ENCODE peak calls at places on chromosomes 5 and 9, in eight cellular contexts. O is body of pancreas, R is left ventricle myocardium inferior, J is uterus, T is IMR-90, H is tibial nerve, P is lower lobe of right lung, K is AG04450. B is an unnamed sample.

GRCh38 chr9:36991516-36992134 is 42.4 kb downstream of the PAX5 start:
- DNase-seq in R (no peak), T (no peak), O (no peak), H (no peak), K (no peak), P (no peak), J (no peak), B (no peak)

GRCh38 chr9:33159760-33160127 is 7.4 kb downstream of the B4GALT1 start:
- DNase-seq in T (peak), P (peak), O (no peak), R (peak), K (no peak), H (peak), J (no peak), B (peak)

GRCh38 chr5:72268753-72269410 is 51.2 kb downstream of the MRPS27 start:
- DNase-seq in O (peak), P (no peak), R (no peak), K (no peak), H (peak), T (peak), J (no peak), B (peak)

GRCh38 chr5:135591277-135591676 is 12.5 kb upstream of the CXCL14 start:
- DNase-seq in K (no peak), R (no peak), P (no peak), J (no peak), O (no peak), T (no peak), H (no peak), B (no peak)

GRCh38 chr5:140556438-140556837 is 835 bp downstream of the SRA1 start:
- DNase-seq in T (peak), R (no peak), P (no peak), J (no peak), O (no peak), H (no peak), K (no peak), B (no peak)

GRCh38 chr9:122051401-122052346 is 41.4 kb downstream of the TTLL11 start:
- DNase-seq in P (no peak), J (no peak), R (no peak), K (no peak), T (peak), H (no peak), O (no peak), B (no peak)

GRCh38 chr9:87148391-87149237 is 201.3 kb upstream of the GAS1 start:
- DNase-seq in J (peak), K (no peak), T (peak), O (peak), H (peak), R (peak), P (peak), B (no peak)

GRCh38 chr9:6449645-6450044 is 36.6 kb downstream of the UHRF2 start:
- DNase-seq in T (no peak), P (no peak), R (no peak), J (no peak), O (no peak), H (no peak), K (no peak), B (no peak)

GRCh38 chr9:119941081-119941480 is 571.8 kb upstream of the BRINP1 start:
- DNase-seq in P (no peak), T (no peak), O (no peak), J (no peak), K (no peak), H (no peak), R (no peak), B (no peak)

GRCh38 chr5:89338935-89339334 is 456.0 kb upstream of the MEF2C start:
- DNase-seq in J (no peak), H (no peak), K (no peak), R (no peak), P (no peak), O (no peak), T (peak), B (no peak)

GRCh38 chr5:180304016-180304292 is 12.1 kb upstream of the MAPK9 start:
- DNase-seq in J (no peak), R (no peak), K (no peak), O (no peak), P (no peak), H (no peak), T (no peak), B (no peak)

GRCh38 chr5:128475693-128476092 is 62.4 kb downstream of the FBN2 start:
- DNase-seq in J (no peak), T (no peak), R (no peak), P (no peak), H (no peak), K (no peak), O (no peak), B (no peak)

GRCh38 chr5:44952376-44952775 is 143.6 kb downstream of the MRPS30 start:
- DNase-seq in T (peak), J (no peak), O (no peak), H (no peak), R (no peak), P (no peak), K (no peak), B (no peak)

GRCh38 chr9:84922051-84922450 is 252.5 kb downstream of the NTRK2 start:
- DNase-seq in T (no peak), R (no peak), J (no peak), P (no peak), O (no peak), K (no peak), H (peak), B (no peak)

GRCh38 chr9:32940740-32941139 is 60.7 kb downstream of the APTX start:
- DNase-seq in K (no peak), R (no peak), P (no peak), T (no peak), O (no peak), J (no peak), H (no peak), B (no peak)

GRCh38 chr9:98879094-98879957 is 64.4 kb upstream of the COL15A1 start:
- DNase-seq in J (no peak), R (no peak), H (no peak), K (no peak), T (no peak), O (no peak), P (no peak), B (no peak)

GRCh38 chr9:104080983-104081382 is 13.1 kb upstream of the SMC2 start:
- DNase-seq in T (no peak), O (no peak), P (no peak), R (no peak), J (no peak), K (no peak), H (no peak), B (no peak)

GRCh38 chr5:33408816-33409215 is 31.9 kb upstream of the TARS1 start:
- DNase-seq in K (no peak), R (no peak), J (no peak), H (no peak), O (no peak), T (no peak), P (no peak), B (no peak)

GRCh38 chr5:172147857-172148256 is 40.2 kb downstream of the STK10 start:
- DNase-seq in P (no peak), T (no peak), J (no peak), H (no peak), K (no peak), R (no peak), O (no peak), B (no peak)

GRCh38 chr5:172144291-172144815 is 43.7 kb downstream of the STK10 start:
- DNase-seq in H (peak), J (no peak), K (no peak), R (peak), P (no peak), T (peak), O (no peak), B (no peak)

GRCh38 chr5:172144931-172145869 is 42.8 kb downstream of the STK10 start:
- DNase-seq in K (no peak), H (no peak), R (no peak), J (no peak), P (no peak), O (no peak), T (no peak), B (no peak)

GRCh38 chr5:172146748-172147092 is 41.3 kb downstream of the STK10 start:
- DNase-seq in K (no peak), H (no peak), R (no peak), P (no peak), O (no peak), J (no peak), T (no peak), B (no peak)

GRCh38 chr5:172145870-172146747 is 41.9 kb downstream of the STK10 start:
- DNase-seq in H (no peak), J (no peak), T (no peak), P (no peak), O (no peak), R (no peak), K (no peak), B (no peak)
- H3K27ac ChIP-seq in H (peak), J (no peak), T (no peak), P (no peak), O (no peak), R (peak), K (no peak), B (peak)

DNA sequence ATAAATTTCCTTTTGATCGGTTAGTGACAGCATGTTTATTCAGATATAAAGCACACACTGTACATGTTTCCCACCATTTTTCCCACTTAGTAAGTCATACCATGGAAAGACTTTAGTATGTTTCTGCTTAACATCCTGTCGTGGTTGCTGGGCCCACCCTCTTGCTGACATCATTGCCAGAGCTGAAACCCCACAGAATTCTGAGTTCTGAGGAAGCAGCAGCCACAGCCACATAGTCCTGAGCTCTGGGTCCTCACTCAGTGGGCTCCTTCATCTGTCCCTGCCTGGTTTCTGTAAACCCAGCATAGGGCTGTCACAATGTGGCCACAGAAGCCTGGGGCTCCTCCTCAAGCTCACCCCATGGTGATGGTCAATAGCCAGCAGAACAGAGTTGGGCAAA is 441.5 kb downstream of the ENC1 start:
- DNase-seq in P (no peak), J (no peak), T (peak), O (no peak), R (no peak), K (no peak), H (no peak), B (no peak)
- H3K27ac ChIP-seq in P (no peak), J (no peak), T (peak), O (no peak), R (no peak), K (peak), H (no peak), B (no peak)

DNA sequence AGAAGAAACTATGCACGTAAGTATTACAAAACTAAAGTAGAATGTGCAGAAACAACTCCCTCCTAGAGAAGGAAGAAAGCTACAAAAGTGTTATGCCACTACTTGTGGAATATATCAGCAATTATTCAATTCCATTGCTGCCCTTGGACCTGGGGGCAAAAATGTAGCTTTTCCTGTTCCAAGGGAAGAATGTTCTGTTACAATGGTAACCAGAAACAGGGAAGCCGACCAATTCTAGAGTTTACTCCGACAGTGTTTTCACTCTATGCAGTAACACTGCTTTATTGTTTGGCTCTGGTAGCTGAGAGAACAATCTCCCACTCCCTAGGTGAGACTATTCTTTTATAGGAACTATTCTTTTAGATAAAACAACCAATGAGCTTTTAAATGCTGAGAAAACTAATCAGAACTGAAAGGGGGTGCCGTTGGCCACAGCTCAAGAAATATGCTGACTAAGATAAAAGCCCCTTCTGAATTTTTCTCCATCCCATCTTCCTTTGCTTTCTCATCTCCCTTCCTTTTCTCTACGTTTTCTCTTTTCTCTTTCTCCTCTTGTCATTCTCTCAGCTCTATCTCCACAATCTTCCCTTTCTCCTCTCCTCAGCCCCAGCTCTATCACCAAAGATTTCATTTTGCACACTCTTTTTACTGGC is 54.1 kb downstream of the SLC1A3 start:
- DNase-seq in R (no peak), O (no peak), P (no peak), J (no peak), H (no peak), T (no peak), K (no peak), B (no peak)
- H3K27ac ChIP-seq in R (no peak), O (peak), P (no peak), J (no peak), H (no peak), T (no peak), K (no peak), B (no peak)

GRCh38 chr5:14167211-14167845 is 24.2 kb downstream of the TRIO start:
- DNase-seq in P (no peak), O (no peak), H (no peak), K (no peak), R (no peak), J (no peak), T (peak), B (no peak)
- H3K27ac ChIP-seq in P (no peak), O (no peak), H (no peak), K (no peak), R (no peak), J (peak), T (peak), B (no peak)

GRCh38 chr5:126648471-126648870 is 47.7 kb downstream of the PHAX start:
- DNase-seq in T (no peak), K (no peak), J (no peak), P (no peak), R (no peak), O (no peak), H (no peak), B (no peak)
- H3K27ac ChIP-seq in T (no peak), K (no peak), J (no peak), P (no peak), R (no peak), O (no peak), H (no peak), B (no peak)

GRCh38 chr9:134437417-134438203 is 111.4 kb downstream of the RXRA start:
- DNase-seq in K (no peak), T (no peak), J (no peak), P (no peak), O (no peak), R (no peak), H (no peak), B (no peak)
- H3K27ac ChIP-seq in K (no peak), T (no peak), J (peak), P (peak), O (no peak), R (peak), H (peak), B (no peak)

GRCh38 chr5:80150731-80151130 is 105.1 kb downstream of the SERINC5 start:
- DNase-seq in J (no peak), R (no peak), O (no peak), P (no peak), H (no peak), T (no peak), K (no peak), B (no peak)

GRCh38 chr5:80149161-80149609 is 106.7 kb downstream of the SERINC5 start:
- DNase-seq in R (no peak), H (no peak), K (no peak), T (no peak), P (no peak), J (no peak), O (no peak), B (no peak)

GRCh38 chr5:80146036-80146435 is 109.8 kb downstream of the SERINC5 start:
- DNase-seq in T (no peak), H (no peak), J (no peak), K (no peak), R (no peak), O (no peak), P (no peak), B (no peak)

GRCh38 chr5:80143491-80143890 is 108.3 kb downstream of the THBS4 start:
- DNase-seq in T (no peak), H (no peak), P (no peak), R (no peak), J (no peak), O (no peak), K (no peak), B (no peak)

GRCh38 chr5:80147119-80147815 is 108.6 kb downstream of the SERINC5 start:
- DNase-seq in O (no peak), J (no peak), T (no peak), R (no peak), P (no peak), H (no peak), K (no peak), B (no peak)
- H3K27ac ChIP-seq in O (no peak), J (no peak), T (no peak), R (peak), P (no peak), H (no peak), K (no peak), B (no peak)

DNA sequence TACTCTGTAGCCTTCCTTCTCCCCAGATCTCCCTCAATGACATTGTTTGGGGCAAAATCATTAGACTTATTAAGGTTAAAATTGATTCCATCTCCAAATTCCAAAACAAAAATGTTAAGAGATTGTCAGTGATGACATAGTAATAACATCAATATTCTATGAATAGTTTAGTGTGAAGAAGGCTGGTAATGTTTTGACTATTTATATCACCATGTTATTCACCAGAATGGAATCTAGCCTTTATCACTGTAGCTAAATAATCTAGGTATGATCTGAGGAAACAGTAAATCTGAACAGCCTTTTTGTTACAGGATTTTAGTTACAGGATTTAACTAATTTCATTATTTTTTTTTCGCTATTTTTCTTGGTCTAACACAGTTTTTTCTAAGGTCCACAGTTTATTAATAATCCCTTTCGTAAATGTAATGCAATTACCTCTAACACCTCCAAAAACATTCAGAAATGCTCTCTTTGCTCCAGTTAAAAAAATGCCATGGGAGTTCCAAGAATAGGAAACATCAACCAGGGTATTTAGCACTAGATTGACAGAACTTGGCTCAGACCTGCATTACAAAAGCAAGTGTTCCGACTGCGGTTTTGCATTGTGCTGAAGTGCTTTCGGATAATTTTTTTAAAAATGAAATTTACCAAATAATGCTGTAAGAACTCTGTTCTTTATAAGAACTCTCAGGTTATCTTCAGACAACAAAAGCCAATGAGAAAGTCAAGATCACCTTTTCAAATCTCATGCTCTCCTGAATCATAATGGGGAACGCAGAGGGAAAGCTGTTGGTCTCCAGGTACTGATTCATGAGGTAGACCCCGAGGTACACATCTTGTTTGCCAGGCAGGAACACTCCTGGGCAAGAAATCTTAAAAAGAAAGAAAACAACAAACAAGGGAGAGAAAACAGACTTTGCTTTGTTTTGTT is 664 bp upstream of the PLPP6 start:
- DNase-seq in J (no peak), O (no peak), P (no peak), K (no peak), R (no peak), T (peak), H (no peak), B (no peak)
- H3K27ac ChIP-seq in J (peak), O (peak), P (peak), K (no peak), R (peak), T (no peak), H (no peak), B (peak)

DNA sequence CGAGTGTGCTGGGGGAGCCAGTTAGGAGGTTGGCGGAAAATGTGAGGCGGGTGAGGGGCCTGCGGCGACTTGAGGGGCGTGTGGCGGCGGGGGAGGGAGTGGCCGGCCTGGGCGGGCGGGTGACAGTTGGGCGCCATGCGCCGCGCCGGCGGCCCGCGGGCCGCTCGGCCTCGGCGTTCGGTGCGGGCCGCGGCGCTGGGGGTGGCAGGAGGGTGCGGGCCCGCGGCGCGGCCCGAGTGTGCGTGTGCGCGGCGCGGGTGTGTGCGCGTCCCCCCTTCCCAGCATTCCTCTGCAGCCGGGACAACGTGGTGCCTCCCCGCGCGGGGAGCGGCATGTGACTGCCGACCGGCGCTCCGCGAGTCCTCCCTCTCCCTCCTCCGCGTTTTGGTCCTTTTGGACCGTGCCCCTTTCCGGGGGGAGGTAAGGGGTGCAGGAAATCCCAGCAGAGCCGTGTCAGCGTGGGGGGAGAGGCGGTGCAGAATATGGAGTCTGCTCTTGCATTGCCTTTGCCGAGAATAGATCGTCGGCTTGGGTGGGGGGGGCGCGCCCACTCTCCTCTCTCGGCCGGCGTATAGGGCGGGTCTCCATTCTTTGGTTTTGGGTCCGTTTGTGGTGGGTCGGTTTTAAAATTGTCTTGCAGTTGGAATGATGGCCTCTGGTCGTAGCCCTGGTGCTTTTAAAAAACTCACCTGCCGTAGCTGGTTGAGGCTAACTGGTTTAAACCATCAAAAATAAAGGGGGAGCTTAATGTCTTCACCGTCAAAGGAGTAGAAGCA is 1.9 kb downstream of the LARP1 start:
- DNase-seq in J (peak), P (peak), O (peak), K (no peak), H (no peak), R (peak), T (peak), B (peak)
- H3K27ac ChIP-seq in J (peak), P (peak), O (peak), K (peak), H (peak), R (peak), T (peak), B (peak)

B was measured in effector memory CD4-positive, alpha-beta T cell.